ENCODE peak calls at places on chromosomes 4 and X, in nine cellular contexts. Z is epithelial cell of esophagus, L is colonic mucosa, Q is choroid plexus epithelial cell, T is fibroblast of mammary gland, O is IMR-90, Y is lower leg skin, C is ovary, N is foreskin fibroblast. V is an unnamed sample.

GRCh38 chrX:21831496-21831895 is 7.9 kb upstream of the MBTPS2 start:
- DNase-seq in Z (no peak), L (no peak), Q (peak; percentile 40), T (no peak), O (no peak), Y (no peak), C (no peak), N (no peak), V (no peak)

GRCh38 chrX:111460612-111461011 is 48.6 kb upstream of the DCX start:
- DNase-seq in Z (no peak), L (no peak), Q (peak; percentile 3), T (peak; percentile 28), O (no peak), Y (no peak), C (no peak), N (no peak), V (peak; percentile 16)

GRCh38 chr4:94665500-94666398 is 92.0 kb upstream of the BMPR1B start:
- DNase-seq in Z (no peak), L (no peak), Q (no peak), T (no peak), O (no peak), Y (no peak), C (no peak), N (no peak), V (no peak)

GRCh38 chr4:84403656-84404055 is 95.4 kb downstream of the NKX6-1 start:
- DNase-seq in Z (no peak), L (no peak), Q (peak; percentile 0), T (peak; percentile 47), O (no peak), Y (no peak), C (no peak), N (no peak), V (no peak)

GRCh38 chrX:3295731-3296130 is 50.7 kb downstream of the MXRA5 start:
- DNase-seq in Z (peak; percentile 30), L (peak; percentile 21), Q (peak; percentile 13), T (peak; percentile 24), O (no peak), Y (no peak), C (no peak), N (no peak), V (no peak)

GRCh38 chr4:132344924-132345828 is 803.9 kb upstream of the PCDH10 start:
- DNase-seq in Z (no peak), L (no peak), Q (no peak), T (no peak), O (no peak), Y (no peak), C (no peak), N (no peak), V (no peak)

GRCh38 chr4:88178633-88179231 is 20.3 kb upstream of the ABCG2 start:
- DNase-seq in Z (peak; percentile 10), L (no peak), Q (no peak), T (no peak), O (no peak), Y (no peak), C (no peak), N (no peak), V (no peak)

GRCh38 chrX:36431819-36432218 is 512.3 kb downstream of the CFAP47 start:
- DNase-seq in Z (peak; percentile 0), L (no peak), Q (peak; percentile 87), T (peak; percentile 31), O (peak; percentile 89), Y (no peak), C (no peak), N (no peak), V (peak; percentile 38)

GRCh38 chrX:78517124-78517523 is 142.0 kb downstream of the RTL3 start:
- DNase-seq in Z (peak; percentile 66), L (no peak), Q (peak; percentile 13), T (no peak), O (no peak), Y (no peak), C (no peak), N (no peak), V (no peak)

GRCh38 chrX:12441376-12442128 is 303.3 kb downstream of the FRMPD4 start:
- DNase-seq in Z (peak; percentile 48), L (no peak), Q (peak; percentile 19), T (peak; percentile 90), O (peak; percentile 87), Y (no peak), C (no peak), N (peak; percentile 77), V (peak; percentile 80)
- TF ChIP-seq CTCF in Z (no peak), L (no peak), Q (no peak), T (peak; percentile 32), O (peak; percentile 29), Y (no peak), C (no peak), N (peak; percentile 9), V (peak; percentile 16)

GRCh38 chr4:73912191-73912590 is 43.0 kb downstream of the CXCL1 start:
- DNase-seq in Z (no peak), L (no peak), Q (no peak), T (no peak), O (no peak), Y (no peak), C (no peak), N (no peak), V (no peak)

GRCh38 chr4:73911746-73912145 is 42.6 kb downstream of the CXCL1 start:
- DNase-seq in Z (no peak), L (no peak), Q (no peak), T (peak; percentile 69), O (no peak), Y (no peak), C (no peak), N (peak; percentile 56), V (no peak)

GRCh38 chr4:73914071-73914470 is 44.9 kb downstream of the CXCL1 start:
- DNase-seq in Z (no peak), L (no peak), Q (peak; percentile 63), T (no peak), O (no peak), Y (no peak), C (no peak), N (no peak), V (no peak)

GRCh38 chr4:73904491-73904890 is 35.3 kb downstream of the CXCL1 start:
- DNase-seq in Z (no peak), L (no peak), Q (peak; percentile 88), T (peak; percentile 92), O (no peak), Y (no peak), C (no peak), N (peak; percentile 68), V (no peak)

DNA sequence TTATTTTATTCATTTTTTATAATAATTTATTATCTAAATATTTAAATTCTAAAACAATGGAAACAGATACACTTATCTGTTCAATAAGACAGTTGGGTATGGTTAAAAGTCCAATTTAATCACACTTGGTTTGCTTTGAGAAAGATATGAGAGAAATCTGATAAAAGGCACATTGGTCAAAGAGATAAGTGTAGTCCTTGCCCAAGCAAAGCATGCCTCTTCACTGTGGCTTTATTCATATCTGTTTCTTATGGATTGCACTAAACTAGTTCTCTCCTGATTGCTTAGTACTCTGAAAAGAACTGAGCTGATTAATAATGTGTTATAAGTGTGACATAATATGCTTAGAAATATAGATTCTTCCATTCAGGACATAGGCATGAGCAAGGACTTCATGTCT is 39.8 kb downstream of the CXCL1 start:
- DNase-seq in Z (no peak), L (no peak), Q (no peak), T (no peak), O (no peak), Y (no peak), C (no peak), N (no peak), V (no peak)
- H3K4me3 ChIP-seq in Z (no peak overlapping the region), L (no peak overlapping the region), Q (no peak overlapping the region), T (no peak overlapping the region), O (no peak overlapping the region), Y (no peak overlapping the region), C (no peak overlapping the region), N (no peak overlapping the region), V (no peak overlapping the region)

DNA sequence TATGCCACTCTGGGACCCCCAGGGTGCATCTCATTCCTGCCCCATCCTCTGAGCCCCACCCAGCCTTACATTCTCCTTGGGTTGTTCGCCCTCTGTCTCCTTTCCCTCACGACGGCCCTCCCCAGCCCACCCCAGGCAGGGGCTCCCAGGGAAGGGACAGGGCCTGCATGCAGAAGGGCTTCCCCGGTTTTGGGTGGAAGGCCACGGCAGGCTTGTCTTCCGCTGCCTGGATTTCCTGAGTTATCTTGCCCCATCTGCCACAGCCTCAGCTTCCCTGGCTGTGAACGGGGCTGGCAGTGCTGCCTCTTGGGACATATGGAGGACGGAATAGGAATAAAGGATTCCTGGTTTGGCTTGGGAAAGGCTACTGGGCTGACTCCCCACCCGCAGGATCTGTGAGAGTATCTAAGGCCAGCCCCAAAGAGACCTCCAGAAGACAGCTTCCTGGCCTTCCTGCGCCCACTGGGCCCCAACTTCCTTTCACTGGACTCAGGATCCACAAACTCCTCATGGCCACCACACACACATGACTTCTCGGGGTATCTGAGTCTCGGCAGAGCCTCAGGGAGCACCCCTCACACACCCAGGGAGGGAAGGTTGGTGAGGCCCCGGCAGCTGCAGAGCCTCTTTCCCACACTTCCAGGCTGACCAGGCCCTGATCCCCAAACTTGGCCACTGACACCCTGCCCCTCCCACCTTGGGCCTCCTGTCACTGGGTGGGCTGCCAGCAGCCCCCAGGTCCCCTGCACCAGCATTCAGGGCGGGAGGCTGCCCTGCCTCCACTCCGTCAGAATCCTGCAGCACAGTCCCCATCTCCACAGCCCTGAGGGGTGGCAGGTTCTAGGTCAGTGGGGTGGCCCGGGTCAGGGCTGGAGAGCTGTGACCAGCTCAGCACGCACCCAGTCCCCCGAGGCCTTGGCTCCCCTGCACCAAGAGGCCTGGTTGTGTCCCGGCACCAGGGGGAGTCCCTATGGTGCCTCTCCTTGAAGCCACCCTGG is 3.5 kb upstream of the MXD4 start:
- DNase-seq in Z (no peak), L (no peak), Q (no peak), T (no peak), O (no peak), Y (no peak), C (no peak), N (no peak), V (no peak)
- TF ChIP-seq CTCF in Z (no peak), L (no peak), Q (peak; percentile 25), T (no peak), O (no peak), Y (no peak), C (no peak), N (no peak), V (no peak)

GRCh38 chrX:152847281-152847680 is 16.4 kb downstream of the NSDHL start:
- DNase-seq in Z (no peak), L (no peak), Q (no peak), T (no peak), O (no peak), Y (no peak), C (no peak), N (no peak), V (no peak)

GRCh38 chrX:152853986-152854385 is 23.1 kb downstream of the NSDHL start:
- DNase-seq in Z (no peak), L (no peak), Q (no peak), T (no peak), O (no peak), Y (no peak), C (no peak), N (no peak), V (no peak)

GRCh38 chrX:152845618-152846240 is 14.9 kb downstream of the NSDHL start:
- DNase-seq in Z (no peak), L (no peak), Q (no peak), T (no peak), O (no peak), Y (no peak), C (no peak), N (no peak), V (no peak)

DNA sequence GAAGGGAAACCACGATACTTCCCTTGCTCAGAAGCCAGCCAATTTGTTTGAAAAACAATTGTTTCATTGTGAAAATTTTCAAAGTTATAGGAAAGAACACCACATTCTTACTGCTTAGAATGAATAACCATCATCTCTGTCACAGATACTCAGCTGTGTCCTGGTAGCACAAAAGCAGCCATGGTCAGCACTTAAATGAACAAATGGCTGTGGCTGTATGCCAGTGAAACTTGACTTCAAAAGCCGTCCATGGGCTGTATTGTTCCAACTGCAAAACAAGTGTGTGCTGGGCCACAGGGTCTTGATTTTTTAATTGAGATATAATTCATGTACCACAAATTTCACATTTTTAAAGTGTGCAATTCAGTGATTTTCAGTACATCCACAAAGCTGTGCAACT is 19.6 kb downstream of the NSDHL start:
- DNase-seq in Z (no peak), L (no peak), Q (no peak), T (no peak), O (no peak), Y (no peak), C (no peak), N (no peak), V (no peak)
- H3K4me3 ChIP-seq in Z (no peak overlapping the region), L (no peak overlapping the region), Q (no peak overlapping the region), T (no peak overlapping the region), O (no peak overlapping the region), Y (no peak overlapping the region), C (no peak overlapping the region), N (no peak overlapping the region), V (no peak overlapping the region)